ENCODE peak calls at places on chromosomes 6 and 20, in ten cellular contexts. K is myocyte; A is EL; F is GM04504; U is HTR-8/SVneo; C is Calu3; T is stimulated activated CD4-positive, alpha-beta T cell treated with anti-CD3 and anti-CD28 coated beads, Interleukin-2, amount 100 ng/mL, for 48 hours; Z is AG09319; N is thoracic aorta; X is NCI-H774. D is an unnamed sample.

GRCh38 chr6:34049395-34050342 is 96.2 kb downstream of the GRM4 start:
- DNase-seq in K (no peak), A (no peak), F (no peak), U (no peak), C (no peak), T (no peak), Z (no peak), N (no peak), X (no peak), D (no peak)

GRCh38 chr20:54573838-54574237 is 98.4 kb downstream of the DOK5 start:
- DNase-seq in K (no peak), A (no peak), F (no peak), U (no peak), C (no peak), T (no peak), Z (no peak), N (no peak), X (no peak), D (no peak)

GRCh38 chr20:16005612-16006493 is 567.4 kb downstream of the KIF16B start:
- DNase-seq in K (no peak), A (no peak), F (no peak), U (no peak), C (no peak), T (no peak), Z (no peak), N (no peak), X (no peak), D (no peak)

GRCh38 chr6:125745281-125746018 is 4.0 kb upstream of the HEY2 start:
- DNase-seq in K (no peak), A (no peak), F (no peak), U (no peak), C (no peak), T (no peak), Z (no peak), N (no peak), X (peak), D (no peak)

GRCh38 chr6:28811873-28812272 is 111.9 kb downstream of the TRIM27 start:
- DNase-seq in K (no peak), A (peak), F (no peak), U (no peak), C (no peak), T (no peak), Z (no peak), N (no peak), X (no peak), D (peak)

GRCh38 chr6:91860951-91861350 is 1274.1 kb upstream of the MAP3K7 start:
- DNase-seq in K (peak), A (no peak), F (no peak), U (no peak), C (no peak), T (no peak), Z (no peak), N (no peak), X (no peak), D (peak)

GRCh38 chr6:70379473-70380013 is 33.8 kb upstream of the FAM135A start:
- DNase-seq in K (no peak), A (no peak), F (no peak), U (no peak), C (no peak), T (no peak), Z (no peak), N (no peak), X (no peak), D (no peak)

GRCh38 chr6:52063584-52064400 is 23.6 kb downstream of the PKHD1 start:
- DNase-seq in K (peak), A (peak), F (no peak), U (peak), C (peak), T (peak), Z (no peak), N (no peak), X (no peak), D (peak)

GRCh38 chr6:157763129-157763893 is 59.7 kb upstream of the SNX9 start:
- DNase-seq in K (peak), A (peak), F (no peak), U (peak), C (peak), T (no peak), Z (no peak), N (no peak), X (peak), D (peak)

GRCh38 chr6:31171931-31172882 is 1.7 kb upstream of the POU5F1 start:
- DNase-seq in K (no peak), A (no peak), F (no peak), U (no peak), C (no peak), T (no peak), Z (no peak), N (no peak), X (no peak), D (no peak)

GRCh38 chr6:81697564-81697963 is 54.9 kb downstream of the TENT5A start:
- DNase-seq in K (peak), A (peak), F (peak), U (no peak), C (no peak), T (no peak), Z (no peak), N (no peak), X (no peak), D (peak)

GRCh38 chr6:13451181-13451700 is 36.2 kb downstream of the GFOD1 start:
- DNase-seq in K (no peak), A (no peak), F (no peak), U (no peak), C (no peak), T (no peak), Z (no peak), N (no peak), X (no peak), D (no peak)

GRCh38 chr6:89034586-89035251 is 45.8 kb upstream of the PNRC1 start:
- DNase-seq in K (peak), A (peak), F (peak), U (no peak), C (no peak), T (no peak), Z (no peak), N (peak), X (no peak), D (peak)

GRCh38 chr6:138682722-138683521 is 90.6 kb upstream of the CCDC28A start:
- DNase-seq in K (peak), A (no peak), F (no peak), U (peak), C (peak), T (no peak), Z (no peak), N (no peak), X (peak), D (peak)

GRCh38 chr6:147103007-147103406 is 101.2 kb upstream of the STXBP5 start:
- DNase-seq in K (no peak), A (no peak), F (no peak), U (no peak), C (no peak), T (no peak), Z (no peak), N (no peak), X (no peak), D (no peak)

GRCh38 chr6:3457710-3458605 is 1.1 kb upstream of the SLC22A23 start:
- DNase-seq in K (no peak), A (peak), F (no peak), U (no peak), C (no peak), T (no peak), Z (no peak), N (no peak), X (peak), D (no peak)

GRCh38 chr6:152642578-152643375 is 5.6 kb upstream of the SYNE1 start:
- DNase-seq in K (peak), A (peak), F (peak), U (peak), C (peak), T (no peak), Z (no peak), N (no peak), X (peak), D (peak)

GRCh38 chr6:162899148-162899547 is 171.4 kb downstream of the PACRG start:
- DNase-seq in K (peak), A (no peak), F (no peak), U (peak), C (no peak), T (no peak), Z (no peak), N (no peak), X (no peak), D (peak)

GRCh38 chr20:62710886-62711702 is 2.5 kb downstream of the NTSR1 start:
- DNase-seq in K (no peak), A (no peak), F (no peak), U (no peak), C (peak), T (no peak), Z (no peak), N (no peak), X (no peak), D (no peak)

GRCh38 chr6:50819906-50820589 is 1.4 kb downstream of the TFAP2B start:
- DNase-seq in K (no peak), A (no peak), F (no peak), U (no peak), C (no peak), T (no peak), Z (no peak), N (no peak), X (no peak), D (no peak)

GRCh38 chr6:157304840-157305675 is 18.3 kb downstream of the TMEM242 start:
- DNase-seq in K (peak), A (peak), F (peak), U (no peak), C (no peak), T (no peak), Z (no peak), N (no peak), X (no peak), D (no peak)

GRCh38 chr20:8523684-8524083 is 391.6 kb downstream of the PLCB1 start:
- DNase-seq in K (no peak), A (no peak), F (no peak), U (no peak), C (no peak), T (no peak), Z (no peak), N (no peak), X (no peak), D (no peak)

GRCh38 chr6:160992323-160993314 is 1.1 kb downstream of the MAP3K4 start:
- DNase-seq in K (peak), A (peak), F (peak), U (peak), C (peak), T (no peak), Z (no peak), N (no peak), X (peak), D (peak)

GRCh38 chr20:46484954-46485353 is 28.4 kb downstream of the ZNF334 start:
- DNase-seq in K (no peak), A (no peak), F (no peak), U (no peak), C (no peak), T (no peak), Z (no peak), N (no peak), X (no peak), D (no peak)

GRCh38 chr20:380763-381580 is 412 bp downstream of the TRIB3 start:
- DNase-seq in K (no peak), A (peak), F (peak), U (peak), C (peak), T (peak), Z (peak), N (no peak), X (peak), D (no peak)

GRCh38 chr6:80607814-80608391 is 501.4 kb downstream of the BCKDHB start:
- DNase-seq in K (peak), A (peak), F (peak), U (no peak), C (no peak), T (no peak), Z (peak), N (no peak), X (no peak), D (peak)

GRCh38 chr6:45667766-45668165 is 290.0 kb upstream of the SUPT3H start:
- DNase-seq in K (peak), A (no peak), F (no peak), U (no peak), C (no peak), T (no peak), Z (no peak), N (no peak), X (no peak), D (no peak)

GRCh38 chr6:108080010-108080780 is 5.7 kb upstream of the OSTM1 start:
- DNase-seq in K (no peak), A (peak), F (no peak), U (peak), C (peak), T (no peak), Z (no peak), N (no peak), X (no peak), D (no peak)

GRCh38 chr6:125597411-125598253 is 151.8 kb upstream of the HEY2 start:
- DNase-seq in K (peak), A (no peak), F (peak), U (no peak), C (no peak), T (no peak), Z (no peak), N (no peak), X (peak), D (no peak)

GRCh38 chr6:87705070-87705691 is 3.1 kb upstream of the AKIRIN2 start:
- DNase-seq in K (no peak), A (peak), F (no peak), U (no peak), C (peak), T (peak), Z (no peak), N (no peak), X (no peak), D (no peak)

GRCh38 chr20:53708129-53708968 is 114.7 kb upstream of the ZNF217 start:
- DNase-seq in K (peak), A (peak), F (peak), U (peak), C (no peak), T (peak), Z (no peak), N (no peak), X (no peak), D (peak)

GRCh38 chr20:56934888-56935287 is 305.8 kb downstream of the TFAP2C start:
- DNase-seq in K (no peak), A (no peak), F (no peak), U (no peak), C (no peak), T (no peak), Z (no peak), N (no peak), X (no peak), D (no peak)

GRCh38 chr6:31042801-31043200 is 32.5 kb downstream of the MUC22 start:
- DNase-seq in K (peak), A (peak), F (no peak), U (peak), C (peak), T (no peak), Z (no peak), N (no peak), X (no peak), D (peak)

GRCh38 chr6:156167289-156168076 is 609.7 kb upstream of the ARID1B start:
- DNase-seq in K (no peak), A (peak), F (no peak), U (no peak), C (no peak), T (no peak), Z (no peak), N (no peak), X (no peak), D (no peak)

GRCh38 chr6:144264270-144265060 is 20.7 kb upstream of the UTRN start:
- DNase-seq in K (peak), A (peak), F (peak), U (peak), C (peak), T (no peak), Z (peak), N (no peak), X (no peak), D (peak)

GRCh38 chr6:47278545-47278944 is 31.2 kb downstream of the TNFRSF21 start:
- DNase-seq in K (no peak), A (peak), F (no peak), U (no peak), C (no peak), T (no peak), Z (peak), N (no peak), X (no peak), D (peak)

GRCh38 chr6:30111266-30111856 is 1.5 kb downstream of the TRIM31 start:
- DNase-seq in K (no peak), A (no peak), F (no peak), U (no peak), C (no peak), T (no peak), Z (no peak), N (no peak), X (no peak), D (no peak)

GRCh38 chr6:10633216-10633615 is 61.2 kb downstream of the C6orf52 start:
- DNase-seq in K (no peak), A (peak), F (peak), U (peak), C (peak), T (no peak), Z (no peak), N (no peak), X (no peak), D (peak)

GRCh38 chr6:3239110-3239830 is 11.8 kb upstream of the TUBB2B start:
- DNase-seq in K (no peak), A (no peak), F (no peak), U (no peak), C (no peak), T (no peak), Z (no peak), N (no peak), X (no peak), D (no peak)

D was measured in LHCN-M2.